ENCODE peak calls at places on chromosomes 7 and 10, in seven cellular contexts. Y is endodermal cell; C is AG09309; W is CD4-positive, alpha-beta T cell; P is neural progenitor cell; I is IMR-90; U is mesothelial cell of epicardium. T is an unnamed sample.

GRCh38 chr10:110511734-110512449 is 14.2 kb downstream of the DUSP5 start:
- DNase-seq in W (no peak), P (no peak), I (no peak), U (no peak), C (no peak), Y (no peak), T (no peak)

GRCh38 chr7:149440222-149440621 is 20.6 kb downstream of the ZNF777 start:
- DNase-seq in Y (peak; percentile 13), W (no peak), I (peak; percentile 14), C (no peak), P (no peak), U (no peak), T (no peak)

GRCh38 chr10:103467391-103467790 is 8.7 kb upstream of the CALHM1 start:
- DNase-seq in W (no peak), U (no peak), C (no peak), Y (no peak), P (no peak), I (no peak), T (no peak)

GRCh38 chr10:84026821-84027257 is 112.5 kb upstream of the GHITM start:
- DNase-seq in Y (peak; percentile 84), I (peak; percentile 1), U (no peak), C (no peak), W (no peak), P (peak; percentile 58), T (peak; percentile 45)

GRCh38 chr10:6561552-6561951 is 18.5 kb downstream of the PRKCQ start:
- DNase-seq in P (no peak), W (no peak), C (no peak), U (no peak), Y (no peak), I (no peak), T (no peak)

GRCh38 chr7:138555684-138556083 is 95.6 kb downstream of the TRIM24 start:
- DNase-seq in U (no peak), P (no peak), W (no peak), Y (no peak), C (no peak), I (no peak), T (no peak)

GRCh38 chr10:35751347-35751746 is 109.3 kb upstream of the FZD8 start:
- DNase-seq in I (no peak), Y (no peak), U (no peak), W (no peak), C (no peak), P (peak; percentile 23), T (no peak)

GRCh38 chr7:63073736-63074135 is 924.9 kb upstream of the ZNF722 start:
- DNase-seq in I (no peak), C (no peak), Y (no peak), P (no peak), W (no peak), U (no peak), T (no peak)

GRCh38 chr10:130963052-130963393 is 348.5 kb downstream of the TCERG1L start:
- DNase-seq in P (no peak), U (peak; percentile 9), I (no peak), C (no peak), Y (peak; percentile 21), W (no peak), T (no peak)

GRCh38 chr10:110868981-110869380 is 2.7 kb upstream of the PDCD4 start:
- DNase-seq in W (peak; percentile 41), Y (no peak), C (no peak), I (no peak), U (no peak), P (no peak), T (no peak)

GRCh38 chr10:52387744-52388143 is 73.7 kb downstream of the DKK1 start:
- DNase-seq in U (no peak), P (no peak), I (no peak), C (no peak), W (no peak), Y (no peak), T (no peak)

GRCh38 chr7:153190452-153190851 is 430.9 kb downstream of the ACTR3B start:
- DNase-seq in C (no peak), Y (peak; percentile 82), U (no peak), W (no peak), P (peak; percentile 51), I (no peak), T (no peak)

GRCh38 chr7:130216750-130217149 is 9.1 kb downstream of the SSMEM1 start:
- DNase-seq in P (no peak), C (no peak), I (no peak), Y (no peak), U (no peak), W (no peak), T (no peak)

DNA sequence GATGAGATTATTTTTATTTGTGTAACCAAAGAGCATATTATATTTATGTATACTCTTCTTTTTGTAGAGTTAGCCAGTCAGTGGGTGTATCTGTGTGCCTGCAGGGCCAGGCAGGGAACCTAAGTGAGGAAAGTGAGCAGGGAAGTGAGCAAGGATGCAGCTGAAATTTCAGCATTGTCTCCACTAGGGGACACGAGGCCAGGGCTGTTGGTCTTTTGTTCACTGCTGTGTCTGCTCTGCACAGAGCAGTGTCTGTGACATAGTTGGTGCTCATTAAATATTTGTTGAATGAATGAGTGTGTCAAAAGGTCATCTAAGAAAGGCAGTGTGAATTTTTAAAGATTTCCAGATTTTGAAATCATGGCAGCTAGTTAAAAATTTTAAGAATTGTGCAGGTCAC is 51.8 kb downstream of the SUGCT start:
- DNase-seq in C (no peak), Y (peak; percentile 53), W (no peak), P (no peak), U (no peak), I (no peak), T (no peak)
- TF ChIP-seq CTCF in C (no peak), Y (peak; percentile 65), W (no peak), P (no peak), U (no peak), I (no peak), T (no peak)

GRCh38 chr10:72278668-72279393 is 5.1 kb downstream of the DDIT4 start:
- DNase-seq in W (no peak), U (no peak), P (no peak), Y (no peak), C (no peak), I (no peak), T (no peak)
- TF ChIP-seq CTCF in W (no peak), U (no peak), P (peak; percentile 15), Y (peak; percentile 55), C (no peak), I (no peak), T (no peak)

GRCh38 chr7:28362812-28363211 is 49.5 kb upstream of the CREB5 start:
- DNase-seq in Y (no peak), P (no peak), U (no peak), W (no peak), C (no peak), I (no peak), T (no peak)

GRCh38 chr7:28360739-28361138 is 51.6 kb upstream of the CREB5 start:
- DNase-seq in W (no peak), Y (no peak), P (peak; percentile 26), C (no peak), U (no peak), I (no peak), T (no peak)

GRCh38 chr7:28369523-28369922 is 42.8 kb upstream of the CREB5 start:
- DNase-seq in Y (no peak), P (no peak), C (no peak), W (no peak), I (no peak), U (no peak), T (no peak)

GRCh38 chr7:28358423-28358868 is 53.9 kb upstream of the CREB5 start:
- DNase-seq in Y (no peak), C (peak; percentile 95), W (no peak), P (no peak), U (no peak), I (peak; percentile 99), T (no peak)

DNA sequence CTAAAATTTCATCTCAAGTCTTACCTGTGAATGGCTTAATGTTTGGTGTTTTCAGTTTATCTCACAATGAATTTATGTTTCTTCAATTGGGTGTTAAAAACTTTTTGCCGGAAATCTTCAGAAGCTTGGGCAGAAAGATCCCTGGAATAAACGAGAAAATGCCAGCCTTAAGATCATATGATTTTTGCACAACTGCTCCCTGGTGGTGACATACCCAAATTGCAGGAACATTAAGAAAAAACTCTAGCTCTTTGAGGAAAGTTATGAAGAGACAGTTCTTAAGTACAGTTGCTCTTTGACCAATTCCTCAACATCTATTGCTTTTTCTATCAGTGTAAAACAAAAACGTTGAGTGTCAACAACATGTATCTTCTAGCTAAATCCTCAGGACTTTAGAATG is 48.2 kb upstream of the CREB5 start:
- DNase-seq in U (no peak), I (no peak), W (no peak), Y (no peak), C (no peak), P (no peak), T (no peak)
- TF ChIP-seq CTCF in U (peak; percentile 67), I (peak; percentile 18), W (no peak), Y (peak; percentile 76), C (peak; percentile 13), P (peak; percentile 40), T (peak; percentile 22)

DNA sequence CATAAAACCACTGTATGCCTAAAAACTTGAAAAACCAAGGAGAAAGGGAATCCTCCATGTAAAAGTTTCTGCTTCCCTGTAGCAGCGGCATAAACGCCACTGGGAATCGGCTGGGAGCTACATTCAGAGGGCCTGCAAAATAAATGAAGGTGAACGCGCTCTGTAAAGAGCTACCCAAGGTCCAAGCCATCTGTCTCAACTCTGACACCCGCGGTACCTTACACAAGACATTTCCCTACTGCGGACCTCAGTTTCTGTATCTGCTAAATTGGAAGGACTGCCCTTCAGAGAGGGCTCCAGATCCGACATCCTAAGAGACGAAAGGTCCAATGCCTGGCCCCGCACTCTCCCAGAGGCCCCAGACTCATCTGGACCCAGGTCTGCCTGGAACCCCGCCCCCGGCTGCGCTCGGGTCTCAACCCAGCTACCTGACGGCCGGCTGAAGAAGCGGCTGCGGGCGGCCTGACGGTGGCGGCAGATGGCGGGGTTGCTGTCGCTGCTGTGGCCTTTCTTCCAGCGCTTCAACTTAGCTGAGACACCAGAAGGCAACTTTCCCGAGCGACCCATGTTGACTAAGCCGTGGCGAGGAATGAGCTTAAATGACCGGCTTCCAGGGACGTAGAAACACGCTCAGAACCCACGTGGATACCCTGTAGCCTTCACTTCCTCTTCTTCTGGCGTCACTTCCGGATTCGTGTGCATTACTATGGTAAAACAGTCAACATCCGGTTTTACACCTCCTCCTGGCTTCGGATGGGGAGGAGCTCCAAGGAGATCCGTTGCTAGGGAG is at the start of gene RRP12:
- DNase-seq in Y (peak; percentile 92), W (peak; percentile 71), I (peak; percentile 98), P (peak; percentile 96), U (peak; percentile 69), C (peak; percentile 81), T (peak; percentile 65)
- TF ChIP-seq CTCF in Y (peak; percentile 50), W (peak; percentile 5), I (peak; percentile 16), P (peak; percentile 33), U (no peak), C (peak; percentile 30), T (no peak)

DNA sequence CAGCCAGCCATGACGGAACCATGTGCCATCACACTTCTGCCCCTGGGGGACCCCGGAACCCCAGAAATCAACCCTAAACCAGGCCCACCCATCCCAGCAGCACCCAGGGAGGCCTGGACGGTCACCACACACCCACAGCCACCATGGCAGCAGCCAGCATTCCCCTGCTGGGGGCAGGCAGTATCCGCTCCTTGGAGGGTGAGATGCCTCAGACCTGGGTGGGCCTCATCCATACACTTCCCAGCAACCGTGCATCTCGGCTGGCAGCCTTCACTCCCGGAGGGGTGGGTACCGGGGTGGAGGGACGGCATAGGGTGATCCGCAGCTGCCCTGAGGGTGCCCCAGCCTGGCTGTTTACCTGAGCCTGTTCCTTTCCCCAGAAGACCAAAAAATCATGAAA is 69.1 kb upstream of the FAM20C start:
- DNase-seq in U (no peak), C (no peak), W (no peak), P (no peak), Y (peak; percentile 32), I (no peak), T (no peak)
- TF ChIP-seq CTCF in U (no peak), C (no peak), W (no peak), P (no peak), Y (peak; percentile 24), I (no peak), T (no peak)